ENCODE peak calls at places on chromosome 17, in seven cellular contexts. Q, R, A, B, Z, U and I are unnamed samples.

GRCh38 chr17:29042679-29043538 is at the start of gene PIPOX:
- DNase-seq in Q (no peak), R (no peak), A (no peak), B (no peak), Z (no peak), U (peak; percentile 76), I (peak; percentile 15)

GRCh38 chr17:44916781-44917241 is 1.5 kb upstream of the GFAP start:
- DNase-seq in Q (peak; percentile 89), R (no peak), A (no peak), B (no peak), Z (no peak), U (peak; percentile 45), I (peak; percentile 28)

GRCh38 chr17:19771971-19772630 is 24.0 kb upstream of the ALDH3A1 start:
- DNase-seq in Q (no peak), R (no peak), A (no peak), B (peak; percentile 87), Z (no peak), U (no peak), I (no peak)

GRCh38 chr17:66547170-66547865 is 244.9 kb downstream of the PRKCA start:
- DNase-seq in Q (no peak), R (no peak), A (no peak), B (no peak), Z (no peak), U (no peak), I (no peak)

GRCh38 chr17:489758-490329 is 137.2 kb upstream of the RPH3AL start:
- DNase-seq in Q (peak; percentile 74), R (peak; percentile 89), A (peak; percentile 60), B (no peak), Z (no peak), U (peak; percentile 67), I (peak; percentile 69)

GRCh38 chr17:496761-497586 is 144.4 kb upstream of the RPH3AL start:
- DNase-seq in Q (no peak), R (no peak), A (no peak), B (no peak), Z (no peak), U (no peak), I (no peak)

GRCh38 chr17:4340914-4341615 is 25.4 kb downstream of the UBE2G1 start:
- DNase-seq in Q (no peak), R (no peak), A (no peak), B (no peak), Z (no peak), U (no peak), I (no peak)

GRCh38 chr17:28712037-28712704 is 483 bp upstream of the PROCA1 start:
- DNase-seq in Q (no peak), R (peak; percentile 89), A (no peak), B (no peak), Z (no peak), U (no peak), I (peak; percentile 56)

GRCh38 chr17:57730026-57730701 is 14.9 kb downstream of the CCDC182 start:
- DNase-seq in Q (no peak), R (no peak), A (no peak), B (no peak), Z (no peak), U (no peak), I (no peak)

GRCh38 chr17:76481091-76481655 is 13.8 kb downstream of the AANAT start:
- DNase-seq in Q (peak; percentile 64), R (peak; percentile 79), A (no peak), B (no peak), Z (no peak), U (no peak), I (peak; percentile 68)

GRCh38 chr17:9016941-9017552 is 4.3 kb upstream of the NTN1 start:
- DNase-seq in Q (peak; percentile 13), R (no peak), A (peak; percentile 52), B (no peak), Z (no peak), U (no peak), I (no peak)

GRCh38 chr17:63349478-63350000 is 96.6 kb downstream of the CYB561 start:
- DNase-seq in Q (no peak), R (no peak), A (no peak), B (no peak), Z (no peak), U (no peak), I (no peak)

GRCh38 chr17:66135896-66136295 is 56.0 kb downstream of the CEP112 start:
- DNase-seq in Q (no peak), R (no peak), A (no peak), B (no peak), Z (no peak), U (no peak), I (no peak)

GRCh38 chr17:15469260-15469659 is 1.8 kb upstream of the CDRT4 start:
- DNase-seq in Q (no peak), R (no peak), A (no peak), B (no peak), Z (no peak), U (peak; percentile 54), I (no peak)

GRCh38 chr17:80243526-80244433 is 16.9 kb upstream of the RNF213 start:
- DNase-seq in Q (no peak), R (peak; percentile 44), A (no peak), B (no peak), Z (no peak), U (no peak), I (no peak)

GRCh38 chr17:2421315-2422147 is 20.7 kb upstream of the MNT start:
- DNase-seq in Q (no peak), R (no peak), A (no peak), B (no peak), Z (no peak), U (no peak), I (no peak)

GRCh38 chr17:15501282-15501681 is 33.9 kb upstream of the CDRT4 start:
- DNase-seq in Q (no peak), R (no peak), A (no peak), B (no peak), Z (no peak), U (no peak), I (no peak)

GRCh38 chr17:35841505-35841904 is 27.2 kb downstream of the HEATR9 start:
- DNase-seq in Q (no peak), R (no peak), A (no peak), B (no peak), Z (no peak), U (no peak), I (no peak)

GRCh38 chr17:16407911-16408588 is 7.3 kb upstream of the TRPV2 start:
- DNase-seq in Q (peak; percentile 87), R (no peak), A (peak; percentile 78), B (no peak), Z (no peak), U (peak; percentile 76), I (peak; percentile 71)

DNA sequence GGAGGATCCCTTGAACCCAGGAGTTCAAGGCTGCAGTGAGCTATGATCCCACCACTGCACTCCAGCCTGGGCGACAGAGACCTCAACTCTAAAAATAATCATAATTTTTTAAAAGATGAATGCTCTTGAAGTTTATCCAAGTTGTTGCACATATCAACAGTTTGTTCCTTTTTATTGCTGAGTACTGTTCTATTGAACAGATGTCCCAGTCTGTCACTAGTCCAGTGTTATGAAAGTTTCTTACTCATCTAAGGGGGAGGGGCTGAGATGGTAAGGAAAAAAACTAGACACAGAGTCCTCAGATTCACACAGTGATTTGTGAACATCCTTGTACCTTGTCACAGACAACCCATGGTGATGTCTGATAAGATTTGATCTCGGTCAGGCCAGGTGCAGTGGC is 3.9 kb downstream of the ACAP1 start:
- DNase-seq in Q (no peak), R (no peak), A (no peak), B (no peak), Z (no peak), U (no peak), I (no peak)
- TF ChIP-seq POLR2AphosphoS5 in Q (no peak), R (no peak), A (no peak), B (no peak), Z (no peak), U (no peak), I (no peak)

GRCh38 chr17:81448442-81448841 is 53.2 kb downstream of the BAHCC1 start:
- DNase-seq in Q (no peak), R (peak; percentile 81), A (no peak), B (no peak), Z (no peak), U (no peak), I (no peak)

GRCh38 chr17:81444610-81445339 is 49.5 kb downstream of the BAHCC1 start:
- DNase-seq in Q (no peak), R (no peak), A (peak; percentile 45), B (no peak), Z (no peak), U (no peak), I (no peak)

GRCh38 chr17:81443269-81443668 is 48.0 kb downstream of the BAHCC1 start:
- DNase-seq in Q (no peak), R (peak; percentile 80), A (no peak), B (no peak), Z (no peak), U (no peak), I (no peak)

GRCh38 chr17:81447331-81447933 is 52.2 kb downstream of the BAHCC1 start:
- DNase-seq in Q (no peak), R (no peak), A (no peak), B (no peak), Z (no peak), U (no peak), I (no peak)

GRCh38 chr17:81445642-81446500 is 50.6 kb downstream of the BAHCC1 start:
- DNase-seq in Q (no peak), R (peak; percentile 20), A (no peak), B (no peak), Z (no peak), U (no peak), I (no peak)
- H3K4me1 ChIP-seq in Q (no peaks in the 10 kb centered on the region), R (no peaks in the 10 kb centered on the region), A (peaks cover 13% of the 10 kb centered on the region), B (no peaks in the 10 kb centered on the region), Z (no peaks in the 10 kb centered on the region), U (no peaks in the 10 kb centered on the region), I (peaks cover 5% of the 10 kb centered on the region)

GRCh38 chr17:79090503-79091372 is 16.1 kb downstream of the ENGASE start:
- DNase-seq in Q (no peak), R (peak; percentile 87), A (no peak), B (no peak), Z (no peak), U (no peak), I (no peak)
- TF ChIP-seq CTCF in Q (peak; percentile 27), R (peak; percentile 9), A (peak; percentile 10), B (no peak), Z (no peak), U (no peak), I (peak; percentile 28)

DNA sequence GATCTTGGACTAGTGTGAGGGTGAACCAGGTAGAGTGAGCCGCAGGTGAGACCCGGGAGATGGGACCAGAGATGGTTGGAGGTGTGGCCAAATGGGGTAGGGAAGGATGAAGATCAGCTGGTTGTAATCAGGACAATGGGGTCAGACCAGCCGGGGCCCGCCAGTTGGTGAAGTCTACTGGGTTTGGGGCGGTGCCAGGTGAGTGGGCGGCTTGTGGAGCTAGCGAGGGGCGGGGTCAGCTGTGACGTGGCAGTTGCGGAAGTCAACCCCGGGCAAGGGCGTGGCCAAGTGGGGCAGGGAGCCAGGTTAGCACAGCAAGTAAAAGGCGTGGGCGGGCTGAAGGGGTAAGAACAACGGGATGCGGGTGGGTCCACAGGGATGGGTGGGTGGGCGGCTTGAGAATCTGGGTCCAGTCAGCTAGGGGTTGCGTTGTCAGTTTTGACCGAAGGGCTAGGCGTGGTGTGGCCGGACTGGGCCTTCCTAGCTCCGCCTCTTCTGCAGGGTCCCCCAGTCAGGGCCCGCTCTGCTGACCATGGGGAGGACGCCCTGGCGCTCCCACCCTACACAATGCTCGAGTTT is 25.5 kb upstream of the ALKBH5 start:
- DNase-seq in Q (peak; percentile 96), R (peak; percentile 96), A (peak; percentile 96), B (peak; percentile 98), Z (peak; percentile 86), U (no peak), I (peak; percentile 98)
- TF ChIP-seq POLR2AphosphoS5 in Q (peak; percentile 31), R (peak; percentile 53), A (peak; percentile 58), B (peak; percentile 45), Z (peak; percentile 59), U (no peak), I (peak; percentile 26)